ENCODE peak calls at places on chromosomes 11 and 22, in seven cellular contexts. C, B, A, G, J, W and Y are unnamed samples.

GRCh38 chr11:25612806-25613205 is 719.1 kb upstream of the ANO3 start:
- DNase-seq in G (no peak), B (no peak), J (no peak), A (no peak), W (no peak), C (no peak), Y (no peak)

GRCh38 chr11:92423133-92423532 is 198.5 kb downstream of the FAT3 start:
- DNase-seq in W (no peak), B (no peak), G (no peak), C (no peak), A (no peak), J (no peak), Y (no peak)

GRCh38 chr22:48670747-48671146 is 1156.9 kb downstream of the BRD1 start:
- DNase-seq in A (no peak), J (no peak), C (no peak), B (no peak), G (no peak), W (no peak), Y (no peak)

GRCh38 chr11:44304091-44305084 is 5.6 kb downstream of the ALX4 start:
- DNase-seq in B (no peak), C (no peak), W (no peak), J (no peak), A (peak), G (no peak), Y (peak)

GRCh38 chr11:120667281-120667680 is 155.7 kb downstream of the GRIK4 start:
- DNase-seq in B (no peak), J (no peak), A (no peak), C (no peak), W (no peak), G (no peak), Y (no peak)

GRCh38 chr11:14105446-14105845 is 142.9 kb downstream of the SPON1 start:
- DNase-seq in C (no peak), B (no peak), J (no peak), A (no peak), G (no peak), W (no peak), Y (no peak)

GRCh38 chr22:43923191-43923590 is 414 bp upstream of the PNPLA3 start:
- DNase-seq in J (no peak), B (no peak), C (no peak), A (peak), G (no peak), W (no peak), Y (no peak)

GRCh38 chr22:20316217-20316843 is 3.5 kb downstream of the DGCR6L start:
- DNase-seq in W (no peak), C (no peak), J (no peak), A (no peak), G (no peak), B (no peak), Y (no peak)

GRCh38 chr11:119651802-119652584 is 77.0 kb downstream of the NECTIN1 start:
- DNase-seq in G (no peak), C (no peak), J (no peak), B (no peak), A (no peak), W (no peak), Y (no peak)

GRCh38 chr11:104691129-104691528 is 207.1 kb downstream of the CASP12 start:
- DNase-seq in A (no peak), C (no peak), G (no peak), J (no peak), B (no peak), W (no peak), Y (no peak)

DNA sequence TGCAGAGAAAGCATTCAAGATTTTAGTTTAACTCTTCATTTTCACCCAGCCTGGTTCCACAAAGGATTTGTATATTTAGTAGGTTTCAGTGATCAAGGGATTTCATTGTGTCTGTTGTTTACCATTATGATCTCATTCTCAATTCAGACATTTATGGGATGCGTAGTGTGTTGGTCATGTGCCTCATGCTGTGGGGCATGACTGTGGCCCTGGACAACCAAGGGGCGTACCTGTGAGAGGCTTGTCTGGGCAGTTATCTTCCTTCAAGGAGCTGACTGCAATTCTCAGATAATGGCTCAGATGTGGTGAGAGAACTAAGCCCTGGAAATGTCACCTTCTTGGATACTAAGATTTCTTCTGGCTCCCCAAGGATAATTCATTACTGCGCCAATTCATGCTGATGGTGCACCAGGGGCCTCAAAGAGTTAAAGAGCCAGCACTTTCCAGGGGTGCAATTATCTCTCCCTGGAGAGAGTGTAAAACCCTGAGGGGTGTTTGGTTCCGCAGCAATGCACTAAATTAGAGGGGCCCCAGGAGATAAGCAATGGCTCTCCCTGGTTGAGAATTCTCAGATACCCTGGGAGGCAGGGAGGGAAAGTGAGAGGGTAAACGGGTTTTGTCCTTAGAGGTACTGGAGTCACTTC is 32.2 kb downstream of the SLC6A5 start:
- DNase-seq in W (no peak), J (no peak), C (no peak), A (no peak), B (no peak), G (no peak), Y (no peak)
- TF ChIP-seq JUND in W (no peak), J (no peak), C (no peak), A (no peak), B (no peak), G (no peak), Y (no peak)

GRCh38 chr11:74557526-74557925 is 34.9 kb upstream of the POLD3 start:
- DNase-seq in A (no peak), J (no peak), W (no peak), C (no peak), G (no peak), B (no peak), Y (no peak)

GRCh38 chr11:74559110-74559933 is 33.1 kb upstream of the POLD3 start:
- DNase-seq in W (peak), J (no peak), C (no peak), B (no peak), G (no peak), A (no peak), Y (no peak)

DNA sequence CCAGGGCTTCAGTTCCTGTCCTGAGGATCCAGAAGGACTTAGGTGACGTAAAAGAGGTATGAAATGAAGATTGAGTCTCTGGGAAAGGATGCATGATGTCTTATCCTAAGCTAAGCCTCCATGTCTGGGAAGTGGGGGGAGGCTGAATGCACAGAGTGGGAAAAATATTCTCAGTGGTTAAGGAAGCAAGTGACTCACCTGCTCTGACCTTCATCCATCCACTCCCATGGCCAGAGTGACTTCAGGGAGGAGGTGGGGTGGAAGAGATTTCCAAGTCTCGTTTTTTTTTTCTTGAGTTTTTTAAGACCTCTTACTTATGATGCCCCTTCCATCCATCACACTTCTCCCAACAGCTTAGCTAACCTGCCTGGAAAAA is 32.5 kb upstream of the POLD3 start:
- DNase-seq in C (no peak), G (no peak), J (no peak), W (no peak), A (no peak), B (no peak), Y (no peak)
- TF ChIP-seq JUND in C (no peak), G (no peak), J (no peak), W (no peak), A (no peak), B (no peak), Y (no peak)

DNA sequence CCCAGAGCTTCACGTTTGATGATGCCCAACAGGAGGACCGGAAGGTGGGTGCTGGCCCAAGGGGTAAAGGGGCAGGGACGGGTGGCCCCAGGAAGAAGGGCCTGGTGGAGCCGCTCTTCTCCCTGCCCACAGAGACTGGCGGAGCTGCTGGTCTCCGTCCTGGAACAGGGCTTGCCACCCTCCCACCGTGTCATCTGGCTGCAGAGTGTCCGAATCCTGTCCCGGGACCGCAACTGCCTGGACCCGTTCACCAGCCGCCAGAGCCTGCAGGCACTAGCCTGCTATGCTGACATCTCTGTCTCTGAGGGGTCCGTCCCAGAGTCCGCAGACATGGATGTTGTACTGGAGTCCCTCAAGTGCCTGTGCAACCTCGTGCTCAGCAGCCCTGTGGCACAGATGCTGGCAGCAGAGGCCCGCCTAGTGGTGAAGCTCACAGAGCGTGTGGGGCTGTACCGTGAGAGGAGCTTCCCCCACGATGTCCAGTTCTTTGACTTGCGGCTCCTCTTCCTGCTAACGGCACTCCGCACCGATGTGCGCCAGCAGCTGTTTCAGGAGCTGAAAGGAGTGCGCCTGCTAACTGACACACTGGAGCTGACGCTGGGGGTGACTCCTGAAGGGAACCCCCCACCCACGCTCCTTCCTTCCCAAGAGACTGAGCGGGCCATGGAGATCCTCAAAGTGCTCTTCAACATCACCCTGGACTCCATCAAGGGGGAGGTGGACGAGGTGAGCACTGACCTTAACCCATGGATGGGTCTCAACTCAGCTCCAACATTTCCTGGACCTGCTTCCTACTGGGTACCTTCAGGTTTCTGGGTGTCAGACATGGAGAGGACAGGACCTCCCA is 2.0 kb downstream of the RIC8A start:
- DNase-seq in J (no peak), W (no peak), C (no peak), B (no peak), G (no peak), A (no peak), Y (no peak)
- TF ChIP-seq JUND in J (no peak), W (no peak), C (no peak), B (no peak), G (no peak), A (no peak), Y (no peak)

DNA sequence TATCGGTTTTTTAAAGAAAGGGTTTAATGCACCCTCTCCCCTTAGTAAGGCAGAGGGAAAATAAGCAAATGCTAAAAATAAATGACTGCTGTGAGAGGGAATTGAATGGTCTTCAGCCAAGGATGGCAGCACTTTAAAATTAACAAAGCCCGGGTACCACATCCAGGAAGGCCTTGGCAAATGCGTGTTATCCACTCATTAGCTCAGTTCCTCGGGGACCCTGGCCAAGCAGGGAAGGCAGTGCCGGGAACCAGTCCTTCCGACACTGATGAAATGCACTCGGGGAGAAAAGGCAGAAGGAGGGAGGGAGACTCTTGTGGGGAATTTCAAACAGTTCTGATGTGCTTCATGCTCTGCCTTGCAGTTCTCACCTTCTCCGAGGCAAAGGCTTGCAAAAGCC is 38.3 kb downstream of the CLPB start:
- DNase-seq in A (peak), J (no peak), W (no peak), G (no peak), C (no peak), B (no peak), Y (no peak)
- TF ChIP-seq JUND in A (no peak), J (no peak), W (no peak), G (no peak), C (no peak), B (no peak), Y (no peak)

DNA sequence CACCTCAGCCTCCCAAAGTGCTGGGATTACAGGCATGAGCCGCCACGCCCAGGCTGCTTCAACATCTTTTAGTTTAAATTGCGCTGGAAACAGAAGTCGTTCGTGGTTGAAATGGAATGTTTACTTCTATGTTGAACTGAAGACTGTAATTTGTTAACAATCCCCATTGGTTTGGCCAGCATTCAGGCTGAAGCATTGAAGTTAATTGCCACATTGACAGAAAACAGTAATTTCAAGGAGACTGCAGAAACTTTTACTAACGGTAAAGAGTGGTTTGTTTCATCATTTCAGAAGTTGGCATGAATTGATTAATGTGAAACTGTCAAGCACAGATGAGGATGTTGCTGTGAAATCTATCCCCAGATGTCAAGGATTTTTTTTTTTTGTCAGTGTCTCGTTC is 14.2 kb downstream of the AP5B1 start:
- DNase-seq in J (no peak), A (no peak), W (no peak), G (no peak), B (no peak), C (no peak), Y (no peak)
- TF ChIP-seq JUND in J (no peak), A (no peak), W (no peak), G (no peak), B (no peak), C (no peak), Y (no peak)

GRCh38 chr11:124884869-124885479 is 12.7 kb downstream of the ROBO4 start:
- DNase-seq in G (no peak), A (no peak), B (no peak), W (no peak), C (no peak), J (no peak), Y (no peak)

GRCh38 chr11:124887667-124888013 is 10.0 kb downstream of the ROBO4 start:
- DNase-seq in W (no peak), C (no peak), A (no peak), B (no peak), J (no peak), G (no peak), Y (peak)

GRCh38 chr11:124889692-124890091 is 8.0 kb downstream of the ROBO4 start:
- DNase-seq in G (no peak), W (no peak), B (no peak), J (no peak), A (no peak), C (no peak), Y (peak)

GRCh38 chr11:124886476-124886875 is 11.2 kb downstream of the ROBO4 start:
- DNase-seq in J (no peak), A (peak), C (no peak), B (no peak), G (no peak), W (no peak), Y (peak)

GRCh38 chr11:124886978-124887666 is 10.5 kb downstream of the ROBO4 start:
- DNase-seq in C (no peak), B (no peak), J (no peak), W (no peak), G (no peak), A (peak), Y (peak)
- TF ChIP-seq JUND in C (no peak), B (no peak), J (no peak), W (no peak), G (no peak), A (no peak), Y (no peak)

DNA sequence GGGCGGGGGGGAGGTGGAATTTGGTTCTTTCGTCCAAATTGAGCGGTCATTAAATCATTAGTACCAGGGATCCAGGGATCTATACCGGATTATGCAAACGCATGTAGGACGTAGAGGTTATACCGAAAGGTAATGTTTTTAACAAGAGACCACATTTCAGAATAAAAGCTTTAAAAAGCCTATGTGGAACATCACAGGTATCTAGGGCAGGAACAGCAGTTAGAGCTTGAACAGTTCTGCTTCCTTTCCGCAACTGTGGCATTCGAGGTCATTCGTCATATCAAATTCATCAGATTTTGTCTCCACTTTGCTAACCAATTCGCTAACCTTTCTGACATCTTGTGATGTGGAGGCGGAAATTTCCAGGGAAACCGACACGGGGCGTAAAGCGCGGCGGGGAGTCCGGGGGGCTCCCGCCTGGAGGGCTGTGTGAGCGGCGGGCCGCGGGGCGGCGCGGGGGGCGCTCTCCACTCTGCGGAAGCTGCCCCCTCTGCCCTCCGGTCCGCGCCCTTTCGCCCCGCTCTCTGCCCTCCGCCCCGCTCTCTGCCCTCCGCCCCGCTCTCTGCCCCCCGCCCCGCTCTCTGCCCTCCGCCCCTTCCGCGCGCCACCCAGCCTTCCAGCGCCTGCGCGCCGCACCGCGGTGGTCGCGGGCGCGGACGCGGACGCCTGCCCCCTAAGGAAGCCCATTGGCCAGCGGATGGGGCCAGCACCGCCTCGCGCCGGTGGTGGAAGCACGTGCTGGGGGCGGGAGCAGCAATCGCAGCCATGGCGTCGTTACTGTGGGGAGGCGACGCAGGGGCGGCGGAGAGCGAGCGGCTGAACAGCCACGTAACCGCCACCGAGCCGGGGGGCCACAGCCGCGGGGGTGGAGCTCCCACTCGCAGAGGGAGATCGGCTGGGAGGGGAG is at the start of gene DDX25:
- DNase-seq in C (no peak), B (no peak), A (peak), W (no peak), J (no peak), G (no peak), Y (peak)
- TF ChIP-seq JUND in C (no peak), B (no peak), A (no peak), W (no peak), J (no peak), G (no peak), Y (no peak)